ENCODE peak calls at places on chromosomes 7 and 10, in eight cellular contexts. One of them, this sample, is unnamed. For H3K79me2, the result is how much of the 10 kb centered on the place peaks cover.

GRCh38 chr7:5667391-5667790 is 114.1 kb downstream of the RNF216 start:
- DNase-seq in HCT116: no peak
- DNase-seq in hepatocyte: no peak
- DNase-seq in OCI-LY7: no peak
- DNase-seq in neural progenitor cell: no peak
- DNase-seq in SK-N-SH: peak
- DNase-seq in PC-3: no peak
- DNase-seq in GM23338: no peak
- DNase-seq in this sample: no peak

GRCh38 chr10:24503627-24504320 is 219.9 kb downstream of the ARHGAP21 start:
- DNase-seq in HCT116: peak
- DNase-seq in hepatocyte: peak
- DNase-seq in OCI-LY7: peak
- DNase-seq in neural progenitor cell: peak
- DNase-seq in SK-N-SH: peak
- DNase-seq in PC-3: peak
- DNase-seq in GM23338: peak
- DNase-seq in this sample: peak

GRCh38 chr7:114784756-114785155 is 137.1 kb upstream of the MDFIC start:
- DNase-seq in HCT116: no peak
- DNase-seq in hepatocyte: no peak
- DNase-seq in OCI-LY7: no peak
- DNase-seq in neural progenitor cell: no peak
- DNase-seq in SK-N-SH: no peak
- DNase-seq in PC-3: no peak
- DNase-seq in GM23338: no peak
- DNase-seq in this sample: no peak

GRCh38 chr10:80464557-80465466 is 10.7 kb downstream of the TSPAN14 start:
- DNase-seq in HCT116: no peak
- DNase-seq in hepatocyte: no peak
- DNase-seq in OCI-LY7: peak
- DNase-seq in neural progenitor cell: peak
- DNase-seq in SK-N-SH: peak
- DNase-seq in PC-3: no peak
- DNase-seq in GM23338: peak
- DNase-seq in this sample: no peak

GRCh38 chr10:126376956-126377355 is 11.3 kb downstream of the ADAM12 start:
- DNase-seq in HCT116: no peak
- DNase-seq in hepatocyte: no peak
- DNase-seq in OCI-LY7: no peak
- DNase-seq in neural progenitor cell: no peak
- DNase-seq in SK-N-SH: no peak
- DNase-seq in PC-3: peak
- DNase-seq in GM23338: no peak
- DNase-seq in this sample: peak

GRCh38 chr10:3312403-3312802 is 139.8 kb upstream of the PITRM1 start:
- DNase-seq in HCT116: no peak
- DNase-seq in hepatocyte: no peak
- DNase-seq in OCI-LY7: no peak
- DNase-seq in neural progenitor cell: peak
- DNase-seq in SK-N-SH: no peak
- DNase-seq in PC-3: no peak
- DNase-seq in GM23338: peak
- DNase-seq in this sample: no peak

GRCh38 chr7:142606081-142606480 is 143.2 kb upstream of the PRSS1 start:
- DNase-seq in HCT116: no peak
- DNase-seq in hepatocyte: no peak
- DNase-seq in OCI-LY7: no peak
- DNase-seq in neural progenitor cell: no peak
- DNase-seq in SK-N-SH: no peak
- DNase-seq in PC-3: no peak
- DNase-seq in GM23338: no peak
- DNase-seq in this sample: no peak

GRCh38 chr7:136339464-136339863 is 362.3 kb upstream of the MTPN start:
- DNase-seq in HCT116: no peak
- DNase-seq in hepatocyte: no peak
- DNase-seq in OCI-LY7: no peak
- DNase-seq in neural progenitor cell: no peak
- DNase-seq in SK-N-SH: no peak
- DNase-seq in PC-3: no peak
- DNase-seq in GM23338: no peak
- DNase-seq in this sample: no peak

GRCh38 chr10:11993834-11994468 is 48.7 kb downstream of the UPF2 start:
- DNase-seq in HCT116: no peak
- DNase-seq in hepatocyte: no peak
- DNase-seq in OCI-LY7: peak
- DNase-seq in neural progenitor cell: no peak
- DNase-seq in SK-N-SH: no peak
- DNase-seq in PC-3: no peak
- DNase-seq in GM23338: no peak
- DNase-seq in this sample: no peak

GRCh38 chr7:31107106-31108090 is 55.3 kb downstream of the ADCYAP1R1 start:
- DNase-seq in HCT116: no peak
- DNase-seq in hepatocyte: no peak
- DNase-seq in OCI-LY7: no peak
- DNase-seq in neural progenitor cell: no peak
- DNase-seq in SK-N-SH: no peak
- DNase-seq in PC-3: no peak
- DNase-seq in GM23338: no peak
- DNase-seq in this sample: no peak

GRCh38 chr10:60282771-60283353 is 106.8 kb downstream of the ANK3 start:
- DNase-seq in HCT116: no peak
- DNase-seq in hepatocyte: peak
- DNase-seq in OCI-LY7: peak
- DNase-seq in neural progenitor cell: no peak
- DNase-seq in SK-N-SH: no peak
- DNase-seq in PC-3: peak
- DNase-seq in GM23338: no peak
- DNase-seq in this sample: no peak

GRCh38 chr7:130356760-130357611 is 12.4 kb downstream of the CPA5 start:
- DNase-seq in HCT116: peak
- DNase-seq in hepatocyte: peak
- DNase-seq in OCI-LY7: no peak
- DNase-seq in neural progenitor cell: no peak
- DNase-seq in SK-N-SH: peak
- DNase-seq in PC-3: peak
- DNase-seq in GM23338: no peak
- DNase-seq in this sample: no peak

GRCh38 chr7:45155357-45155900 is 2.2 kb upstream of the RAMP3 start:
- DNase-seq in HCT116: no peak
- DNase-seq in hepatocyte: no peak
- DNase-seq in OCI-LY7: no peak
- DNase-seq in neural progenitor cell: no peak
- DNase-seq in SK-N-SH: no peak
- DNase-seq in PC-3: no peak
- DNase-seq in GM23338: no peak
- DNase-seq in this sample: no peak

GRCh38 chr10:21298686-21299085 is 226.8 kb downstream of the SKIDA1 start:
- DNase-seq in HCT116: no peak
- DNase-seq in hepatocyte: no peak
- DNase-seq in OCI-LY7: no peak
- DNase-seq in neural progenitor cell: no peak
- DNase-seq in SK-N-SH: no peak
- DNase-seq in PC-3: no peak
- DNase-seq in GM23338: no peak
- DNase-seq in this sample: no peak

GRCh38 chr7:95781967-95782586 is 9.7 kb downstream of the DYNC1I1 start:
- DNase-seq in HCT116: no peak
- DNase-seq in hepatocyte: no peak
- DNase-seq in OCI-LY7: no peak
- DNase-seq in neural progenitor cell: no peak
- DNase-seq in SK-N-SH: no peak
- DNase-seq in PC-3: peak
- DNase-seq in GM23338: no peak
- DNase-seq in this sample: no peak

GRCh38 chr10:119750391-119751230 is 24.8 kb downstream of the INPP5F start:
- DNase-seq in HCT116: peak
- DNase-seq in hepatocyte: peak
- DNase-seq in OCI-LY7: peak
- DNase-seq in neural progenitor cell: peak
- DNase-seq in SK-N-SH: peak
- DNase-seq in PC-3: peak
- DNase-seq in GM23338: peak
- DNase-seq in this sample: peak

GRCh38 chr10:75404335-75405200 is 3.0 kb upstream of the ZNF503 start:
- DNase-seq in HCT116: no peak
- DNase-seq in hepatocyte: peak
- DNase-seq in OCI-LY7: no peak
- DNase-seq in neural progenitor cell: peak
- DNase-seq in SK-N-SH: peak
- DNase-seq in PC-3: peak
- DNase-seq in GM23338: peak
- DNase-seq in this sample: peak

GRCh38 chr7:106346678-106347217 is 62.0 kb upstream of the NAMPT start:
- DNase-seq in HCT116: peak
- DNase-seq in hepatocyte: no peak
- DNase-seq in OCI-LY7: no peak
- DNase-seq in neural progenitor cell: no peak
- DNase-seq in SK-N-SH: no peak
- DNase-seq in PC-3: peak
- DNase-seq in GM23338: no peak
- DNase-seq in this sample: peak

GRCh38 chr10:68208424-68209042 is 23.4 kb downstream of the ATOH7 start:
- DNase-seq in HCT116: peak
- DNase-seq in hepatocyte: peak
- DNase-seq in OCI-LY7: peak
- DNase-seq in neural progenitor cell: peak
- DNase-seq in SK-N-SH: peak
- DNase-seq in PC-3: peak
- DNase-seq in GM23338: peak
- DNase-seq in this sample: peak

DNA sequence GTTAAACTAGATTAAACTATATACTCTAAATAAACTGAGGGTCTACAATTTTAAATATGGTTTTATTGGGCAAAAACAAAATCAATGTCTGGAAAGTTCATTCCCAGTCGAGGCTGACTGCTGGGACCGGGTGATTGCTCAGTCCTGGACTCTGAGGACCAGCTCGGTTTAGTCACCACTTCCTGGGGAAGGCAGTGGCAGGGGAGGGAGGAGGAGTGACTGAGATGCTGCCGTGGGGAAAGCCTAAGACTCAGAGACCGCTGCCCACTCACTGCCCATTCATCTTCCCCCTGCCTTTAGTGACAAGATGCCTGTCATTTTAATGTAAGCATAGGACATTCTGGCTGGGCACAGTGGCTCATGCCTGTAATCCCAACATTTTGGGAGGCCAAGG is 29.0 kb downstream of the ATOH7 start:
- DNase-seq in HCT116: no peak
- DNase-seq in hepatocyte: no peak
- DNase-seq in OCI-LY7: no peak
- DNase-seq in neural progenitor cell: no peak
- DNase-seq in SK-N-SH: no peak
- DNase-seq in PC-3: peak
- DNase-seq in GM23338: no peak
- DNase-seq in this sample: no peak
- TF ChIP-seq EZH2phosphoT487 in HCT116: no peak
- TF ChIP-seq EZH2phosphoT487 in hepatocyte: no peak
- TF ChIP-seq EZH2phosphoT487 in OCI-LY7: no peak
- TF ChIP-seq EZH2phosphoT487 in neural progenitor cell: no peak
- TF ChIP-seq EZH2phosphoT487 in SK-N-SH: no peak
- TF ChIP-seq EZH2phosphoT487 in PC-3: no peak
- TF ChIP-seq EZH2phosphoT487 in GM23338: no peak
- TF ChIP-seq EZH2phosphoT487 in this sample: no peak

GRCh38 chr7:43799605-43800004 is 41.1 kb downstream of the BLVRA start:
- DNase-seq in HCT116: no peak
- DNase-seq in hepatocyte: no peak
- DNase-seq in OCI-LY7: no peak
- DNase-seq in neural progenitor cell: no peak
- DNase-seq in SK-N-SH: no peak
- DNase-seq in PC-3: peak
- DNase-seq in GM23338: no peak
- DNase-seq in this sample: no peak
- TF ChIP-seq CTCF in HCT116: peak
- TF ChIP-seq CTCF in hepatocyte: no peak
- TF ChIP-seq CTCF in OCI-LY7: no peak
- TF ChIP-seq CTCF in neural progenitor cell: no peak
- TF ChIP-seq CTCF in SK-N-SH: peak
- TF ChIP-seq CTCF in PC-3: peak
- TF ChIP-seq CTCF in GM23338: peak
- TF ChIP-seq CTCF in this sample: no peak

GRCh38 chr10:93451244-93451947 is 30.7 kb downstream of the MYOF start:
- DNase-seq in HCT116: no peak
- DNase-seq in hepatocyte: no peak
- DNase-seq in OCI-LY7: no peak
- DNase-seq in neural progenitor cell: no peak
- DNase-seq in SK-N-SH: no peak
- DNase-seq in PC-3: no peak
- DNase-seq in GM23338: no peak
- DNase-seq in this sample: no peak
- H3K79me2 ChIP-seq in HCT116: half or more
- H3K79me2 ChIP-seq in hepatocyte: under half
- H3K79me2 ChIP-seq in OCI-LY7: under half
- H3K79me2 ChIP-seq in neural progenitor cell: under half
- H3K79me2 ChIP-seq in SK-N-SH: half or more
- H3K79me2 ChIP-seq in PC-3: half or more
- H3K79me2 ChIP-seq in GM23338: under half
- H3K79me2 ChIP-seq in this sample: under half

GRCh38 chr7:50781894-50782293 is 802 bp downstream of the GRB10 start:
- DNase-seq in HCT116: no peak
- DNase-seq in hepatocyte: no peak
- DNase-seq in OCI-LY7: no peak
- DNase-seq in neural progenitor cell: no peak
- DNase-seq in SK-N-SH: no peak
- DNase-seq in PC-3: no peak
- DNase-seq in GM23338: no peak
- DNase-seq in this sample: no peak

GRCh38 chr7:50783801-50784507 is 1.3 kb upstream of the GRB10 start:
- DNase-seq in HCT116: no peak
- DNase-seq in hepatocyte: no peak
- DNase-seq in OCI-LY7: no peak
- DNase-seq in neural progenitor cell: no peak
- DNase-seq in SK-N-SH: no peak
- DNase-seq in PC-3: no peak
- DNase-seq in GM23338: no peak
- DNase-seq in this sample: no peak

GRCh38 chr7:50781371-50781770 is 1.3 kb downstream of the GRB10 start:
- DNase-seq in HCT116: no peak
- DNase-seq in hepatocyte: no peak
- DNase-seq in OCI-LY7: no peak
- DNase-seq in neural progenitor cell: peak
- DNase-seq in SK-N-SH: no peak
- DNase-seq in PC-3: no peak
- DNase-seq in GM23338: no peak
- DNase-seq in this sample: no peak

GRCh38 chr7:50783304-50783703 is 608 bp upstream of the GRB10 start:
- DNase-seq in HCT116: no peak
- DNase-seq in hepatocyte: no peak
- DNase-seq in OCI-LY7: no peak
- DNase-seq in neural progenitor cell: no peak
- DNase-seq in SK-N-SH: no peak
- DNase-seq in PC-3: no peak
- DNase-seq in GM23338: no peak
- DNase-seq in this sample: no peak

GRCh38 chr7:50782376-50783208 is at the start of gene GRB10:
- DNase-seq in HCT116: no peak
- DNase-seq in hepatocyte: peak
- DNase-seq in OCI-LY7: no peak
- DNase-seq in neural progenitor cell: peak
- DNase-seq in SK-N-SH: peak
- DNase-seq in PC-3: peak
- DNase-seq in GM23338: peak
- DNase-seq in this sample: no peak
- TF ChIP-seq EZH2phosphoT487 in HCT116: no peak
- TF ChIP-seq EZH2phosphoT487 in hepatocyte: no peak
- TF ChIP-seq EZH2phosphoT487 in OCI-LY7: no peak
- TF ChIP-seq EZH2phosphoT487 in neural progenitor cell: no peak
- TF ChIP-seq EZH2phosphoT487 in SK-N-SH: no peak
- TF ChIP-seq EZH2phosphoT487 in PC-3: no peak
- TF ChIP-seq EZH2phosphoT487 in GM23338: no peak
- TF ChIP-seq EZH2phosphoT487 in this sample: no peak